ENCODE peak calls at places on chromosomes 5 and 9, in eight cellular contexts. S is GM12878, Y is K562, T is stomach, M is H1, U is suprapubic skin, O is HCT116, L is breast epithelium. D is an unnamed sample. For H3K9me3, the result is how much of the 10 kb centered on the place peaks cover.

GRCh38 chr9:68685770-68686169 is 19.3 kb upstream of the PIP5K1B start:
- DNase-seq in S (no peak), Y (peak), T (peak), M (no peak), U (no peak), O (peak), L (no peak), D (peak)

GRCh38 chr5:60161340-60161934 is 267.9 kb upstream of the PDE4D start:
- DNase-seq in S (peak), Y (no peak), T (no peak), M (no peak), U (no peak), O (peak), L (no peak), D (no peak)

GRCh38 chr9:81461196-81461595 is 228.2 kb downstream of the TLE1 start:
- DNase-seq in S (no peak), Y (no peak), T (no peak), M (no peak), U (no peak), O (no peak), L (no peak), D (no peak)

GRCh38 chr9:31520301-31521085 is 864.0 kb upstream of the ACO1 start:
- DNase-seq in S (peak), Y (no peak), T (no peak), M (no peak), U (no peak), O (no peak), L (no peak), D (no peak)

GRCh38 chr9:120091206-120091605 is 488.8 kb downstream of the CDK5RAP2 start:
- DNase-seq in S (no peak), Y (no peak), T (no peak), M (no peak), U (no peak), O (no peak), L (no peak), D (no peak)

GRCh38 chr5:167730656-167731055 is 560.8 kb upstream of the WWC1 start:
- DNase-seq in S (no peak), Y (no peak), T (no peak), M (no peak), U (no peak), O (no peak), L (no peak), D (no peak)

GRCh38 chr9:10146517-10147331 is 466.1 kb downstream of the PTPRD start:
- DNase-seq in S (no peak), Y (no peak), T (no peak), M (no peak), U (no peak), O (no peak), L (no peak), D (no peak)

GRCh38 chr5:34616665-34617064 is 39.5 kb upstream of the RAI14 start:
- DNase-seq in S (no peak), Y (no peak), T (no peak), M (no peak), U (no peak), O (no peak), L (no peak), D (no peak)

GRCh38 chr9:20853866-20854265 is 169.8 kb downstream of the FOCAD start:
- DNase-seq in S (no peak), Y (no peak), T (no peak), M (no peak), U (no peak), O (no peak), L (no peak), D (no peak)

GRCh38 chr5:147629196-147629595 is 119.3 kb upstream of the DPYSL3 start:
- DNase-seq in S (no peak), Y (no peak), T (no peak), M (no peak), U (no peak), O (no peak), L (no peak), D (no peak)

GRCh38 chr9:77678136-77678535 is 30.0 kb upstream of the GNA14 start:
- DNase-seq in S (no peak), Y (no peak), T (no peak), M (no peak), U (no peak), O (no peak), L (no peak), D (no peak)

GRCh38 chr5:151155149-151155776 is 2.3 kb downstream of the ANXA6 start:
- DNase-seq in S (peak), Y (no peak), T (no peak), M (no peak), U (no peak), O (no peak), L (no peak), D (no peak)

GRCh38 chr9:112135706-112136105 is 39.4 kb downstream of the SUSD1 start:
- DNase-seq in S (no peak), Y (no peak), T (peak), M (no peak), U (no peak), O (no peak), L (no peak), D (no peak)

GRCh38 chr9:15306757-15307522 is at the start of gene TTC39B:
- DNase-seq in S (no peak), Y (peak), T (peak), M (peak), U (peak), O (peak), L (peak), D (peak)

GRCh38 chr5:132419517-132420468 is 50.3 kb downstream of the SLC22A5 start:
- DNase-seq in S (no peak), Y (peak), T (peak), M (no peak), U (no peak), O (peak), L (peak), D (peak)

GRCh38 chr9:122179690-122180074 is 20.0 kb downstream of the MORN5 start:
- DNase-seq in S (no peak), Y (no peak), T (no peak), M (no peak), U (no peak), O (peak), L (no peak), D (no peak)

GRCh38 chr5:171622010-171622409 is 163.6 kb upstream of the SMIM23 start:
- DNase-seq in S (no peak), Y (no peak), T (no peak), M (no peak), U (no peak), O (no peak), L (peak), D (no peak)

GRCh38 chr5:73122875-73123810 is 2.8 kb downstream of the TMEM171 start:
- DNase-seq in S (no peak), Y (no peak), T (no peak), M (no peak), U (no peak), O (no peak), L (no peak), D (no peak)

GRCh38 chr9:123157216-123157615 is 111.2 kb downstream of the STRBP start:
- DNase-seq in S (no peak), Y (no peak), T (no peak), M (no peak), U (no peak), O (no peak), L (no peak), D (no peak)

GRCh38 chr9:7088598-7088997 is 330.8 kb downstream of the KDM4C start:
- DNase-seq in S (no peak), Y (no peak), T (no peak), M (no peak), U (no peak), O (no peak), L (no peak), D (no peak)

GRCh38 chr9:110027624-110028023 is 180.3 kb downstream of the C9orf152 start:
- DNase-seq in S (no peak), Y (no peak), T (no peak), M (no peak), U (no peak), O (no peak), L (no peak), D (no peak)

GRCh38 chr9:92598382-92598781 is 62.6 kb upstream of the ECM2 start:
- DNase-seq in S (no peak), Y (no peak), T (no peak), M (no peak), U (no peak), O (no peak), L (no peak), D (no peak)

GRCh38 chr9:25207402-25207801 is 470.8 kb downstream of the TUSC1 start:
- DNase-seq in S (no peak), Y (no peak), T (no peak), M (no peak), U (no peak), O (no peak), L (no peak), D (no peak)

GRCh38 chr5:83964235-83964634 is 243.6 kb upstream of the HAPLN1 start:
- DNase-seq in S (no peak), Y (no peak), T (no peak), M (no peak), U (no peak), O (no peak), L (no peak), D (no peak)

GRCh38 chr9:133029994-133030316 is 842 bp upstream of the GTF3C5 start:
- DNase-seq in S (no peak), Y (no peak), T (no peak), M (no peak), U (no peak), O (no peak), L (no peak), D (peak)

GRCh38 chr5:124343451-124343867 is 403.0 kb downstream of the ZNF608 start:
- DNase-seq in S (no peak), Y (no peak), T (no peak), M (no peak), U (no peak), O (no peak), L (no peak), D (no peak)
- TF ChIP-seq POLR2AphosphoS5 in S (no peak), Y (no peak), T (no peak), M (no peak), U (no peak), O (no peak), L (no peak), D (peak)

GRCh38 chr9:106846847-106847246 is 16.1 kb upstream of the ZNF462 start:
- DNase-seq in S (no peak), Y (no peak), T (no peak), M (no peak), U (no peak), O (no peak), L (no peak), D (no peak)
- H3K9me3 ChIP-seq in S (under half), Y (under half), T (under half), M (under half), U (under half), O (under half), L (under half), D (under half)

DNA sequence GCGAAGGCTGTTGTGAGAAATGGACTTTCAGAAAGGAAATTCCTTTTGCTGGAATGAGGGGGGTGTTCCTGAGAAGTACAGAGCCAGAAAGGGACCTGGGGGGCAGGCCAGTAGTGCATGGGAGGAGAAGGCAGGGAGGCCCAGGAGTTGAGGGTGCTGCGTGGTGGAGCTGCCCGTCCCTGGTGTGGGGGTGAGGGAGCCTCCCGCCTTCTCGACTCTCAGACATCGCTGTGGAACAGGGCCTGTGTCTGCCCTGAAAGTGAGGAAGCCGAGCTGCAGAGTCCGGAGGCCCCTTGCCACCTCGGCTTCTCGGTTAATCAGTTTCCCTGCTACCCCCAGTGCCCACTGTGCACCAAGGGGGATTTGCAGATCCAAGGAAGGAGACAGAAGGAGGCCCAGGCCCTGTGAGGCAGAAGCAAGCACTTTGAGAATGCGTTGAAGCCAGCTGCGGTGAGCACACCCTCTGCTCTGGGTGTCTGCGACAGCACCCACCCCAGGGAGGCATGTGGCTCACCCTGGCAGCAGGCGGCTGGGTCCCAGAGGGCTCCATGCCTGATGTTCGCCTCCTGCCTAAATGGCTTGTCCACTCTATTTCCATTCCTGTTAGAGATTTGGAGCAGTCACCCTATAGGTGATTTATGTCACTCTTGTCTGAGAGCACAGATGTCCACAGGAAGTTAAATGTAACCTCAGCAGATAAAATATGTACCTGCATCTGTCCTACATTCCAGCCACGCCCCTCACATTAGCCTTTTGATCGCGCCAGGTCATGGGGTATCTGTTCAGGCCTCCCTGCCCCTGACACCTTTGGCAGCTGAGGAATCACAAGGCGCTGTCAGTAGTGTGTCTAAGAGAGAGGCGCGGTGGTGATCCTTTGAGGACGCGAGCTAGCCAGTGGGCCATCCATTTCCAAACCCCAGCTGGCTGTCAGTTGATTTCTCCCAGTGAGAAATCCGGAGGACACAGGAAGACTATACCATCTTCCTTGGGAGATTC is 28.3 kb downstream of the PTGES2 start:
- DNase-seq in S (no peak), Y (peak), T (no peak), M (no peak), U (no peak), O (no peak), L (no peak), D (no peak)
- H3K27ac ChIP-seq in S (no peak), Y (peak), T (peak), M (peak), U (peak), O (peak), L (peak), D (peak)

GRCh38 chr5:168782172-168782571 is 203.0 kb upstream of the PANK3 start:
- DNase-seq in S (no peak), Y (no peak), T (no peak), M (no peak), U (no peak), O (no peak), L (no peak), D (no peak)
- TF ChIP-seq POLR2AphosphoS5 in S (no peak), Y (no peak), T (no peak), M (no peak), U (no peak), O (no peak), L (no peak), D (no peak)

GRCh38 chr5:180235846-180236245 is 26.8 kb upstream of the RASGEF1C start:
- DNase-seq in S (no peak), Y (no peak), T (no peak), M (no peak), U (no peak), O (no peak), L (no peak), D (no peak)
- H3K9me3 ChIP-seq in S (under half), Y (under half), T (under half), M (under half), U (under half), O (under half), L (under half), D (under half)

GRCh38 chr5:110017854-110018253 is 328.1 kb downstream of the MAN2A1 start:
- DNase-seq in S (no peak), Y (no peak), T (no peak), M (no peak), U (no peak), O (no peak), L (no peak), D (no peak)

GRCh38 chr5:110021251-110021650 is 331.5 kb downstream of the MAN2A1 start:
- DNase-seq in S (no peak), Y (no peak), T (no peak), M (no peak), U (no peak), O (no peak), L (no peak), D (no peak)

GRCh38 chr5:110019780-110020179 is 330.1 kb downstream of the MAN2A1 start:
- DNase-seq in S (no peak), Y (no peak), T (no peak), M (no peak), U (no peak), O (no peak), L (no peak), D (no peak)

GRCh38 chr5:110019119-110019518 is 329.4 kb downstream of the MAN2A1 start:
- DNase-seq in S (no peak), Y (no peak), T (no peak), M (no peak), U (no peak), O (no peak), L (no peak), D (no peak)

GRCh38 chr5:110018509-110018908 is 328.8 kb downstream of the MAN2A1 start:
- DNase-seq in S (no peak), Y (no peak), T (no peak), M (no peak), U (no peak), O (no peak), L (no peak), D (no peak)
- H3K27ac ChIP-seq in S (no peak), Y (no peak), T (no peak), M (no peak), U (no peak), O (no peak), L (no peak), D (no peak)

GRCh38 chr5:112350626-112351025 is 68.5 kb downstream of the EPB41L4A start:
- DNase-seq in S (no peak), Y (no peak), T (no peak), M (no peak), U (no peak), O (no peak), L (no peak), D (no peak)

GRCh38 chr5:112355058-112355685 is 63.9 kb downstream of the EPB41L4A start:
- DNase-seq in S (no peak), Y (no peak), T (no peak), M (no peak), U (no peak), O (no peak), L (no peak), D (no peak)

GRCh38 chr5:112353678-112354077 is 65.4 kb downstream of the EPB41L4A start:
- DNase-seq in S (no peak), Y (no peak), T (no peak), M (no peak), U (no peak), O (no peak), L (no peak), D (no peak)

GRCh38 chr5:112351225-112351624 is 67.9 kb downstream of the EPB41L4A start:
- DNase-seq in S (no peak), Y (no peak), T (no peak), M (no peak), U (no peak), O (no peak), L (no peak), D (no peak)

DNA sequence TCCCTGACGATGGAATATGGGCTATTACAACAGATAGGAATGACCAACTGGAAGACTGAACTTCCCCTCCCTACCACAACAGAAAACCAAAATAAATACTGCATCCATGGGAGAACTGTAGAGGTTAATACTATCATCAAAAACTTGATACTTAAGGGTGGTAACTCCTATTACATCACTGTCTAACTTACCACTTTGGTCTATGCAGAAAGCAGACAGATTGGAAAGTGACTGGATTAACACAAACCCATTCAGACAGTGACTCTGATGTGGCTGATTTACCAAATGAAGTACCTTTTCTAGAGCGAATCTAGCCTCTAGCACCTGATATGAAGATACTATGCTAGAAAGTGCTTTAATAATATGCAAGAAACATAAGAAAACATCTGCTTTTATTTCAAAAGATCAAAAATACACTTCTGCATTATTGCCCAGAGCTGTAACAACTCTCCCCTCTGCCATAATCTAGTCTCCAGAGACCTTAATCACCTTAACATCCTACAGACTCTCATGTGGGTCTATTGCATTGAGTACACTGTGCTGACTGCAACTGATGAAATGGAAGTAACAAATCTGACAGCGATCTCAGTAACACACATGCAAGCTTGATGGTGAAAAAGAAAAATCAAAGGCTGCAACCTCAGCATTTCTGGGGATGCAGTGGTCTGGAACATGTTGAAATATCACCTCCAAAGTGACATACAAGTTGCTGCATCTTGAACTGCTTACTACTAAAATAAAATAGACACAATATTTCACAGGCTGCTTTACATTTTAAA is 62.7 kb downstream of the EPB41L4A start:
- DNase-seq in S (no peak), Y (no peak), T (no peak), M (no peak), U (no peak), O (no peak), L (no peak), D (no peak)
- TF ChIP-seq POLR2AphosphoS5 in S (no peak), Y (no peak), T (no peak), M (no peak), U (no peak), O (no peak), L (no peak), D (no peak)

D was measured in upper lobe of left lung.